ENCODE peak calls at places on chromosome 17, in four cellular contexts. One of them, this sample, is unnamed.

GRCh38 chr17:82957961-82958491 is 118.2 kb upstream of the ZNF750 start:
- DNase-seq in IMR-90: no peak
- DNase-seq in uterus: no peak
- DNase-seq in suprapubic skin: peak; percentile 69
- DNase-seq in this sample: peak; percentile 53

GRCh38 chr17:7207120-7208001 is 12.3 kb downstream of the DLG4 start:
- DNase-seq in IMR-90: peak; percentile 33
- DNase-seq in uterus: peak; percentile 77
- DNase-seq in suprapubic skin: no peak
- DNase-seq in this sample: no peak

GRCh38 chr17:57600092-57600491 is 145.0 kb downstream of the CCDC182 start:
- DNase-seq in IMR-90: no peak
- DNase-seq in uterus: no peak
- DNase-seq in suprapubic skin: no peak
- DNase-seq in this sample: no peak

GRCh38 chr17:29607557-29608195 is 14.7 kb downstream of the ANKRD13B start:
- DNase-seq in IMR-90: no peak
- DNase-seq in uterus: no peak
- DNase-seq in suprapubic skin: no peak
- DNase-seq in this sample: peak; percentile 43

GRCh38 chr17:3905017-3905486 is 11.2 kb downstream of the P2RX1 start:
- DNase-seq in IMR-90: no peak
- DNase-seq in uterus: no peak
- DNase-seq in suprapubic skin: no peak
- DNase-seq in this sample: no peak

GRCh38 chr17:33922971-33923370 is 332.1 kb upstream of the CCL2 start:
- DNase-seq in IMR-90: no peak
- DNase-seq in uterus: no peak
- DNase-seq in suprapubic skin: no peak
- DNase-seq in this sample: no peak

GRCh38 chr17:78966906-78967600 is 12.7 kb downstream of the LGALS3BP start:
- DNase-seq in IMR-90: no peak
- DNase-seq in uterus: no peak
- DNase-seq in suprapubic skin: no peak
- DNase-seq in this sample: no peak

GRCh38 chr17:29838961-29839360 is 91.1 kb downstream of the SSH2 start:
- DNase-seq in IMR-90: peak; percentile 44
- DNase-seq in uterus: no peak
- DNase-seq in suprapubic skin: no peak
- DNase-seq in this sample: no peak

GRCh38 chr17:48484850-48485249 is 46.0 kb downstream of the HOXB1 start:
- DNase-seq in IMR-90: peak; percentile 77
- DNase-seq in uterus: no peak
- DNase-seq in suprapubic skin: no peak
- DNase-seq in this sample: no peak

GRCh38 chr17:7940743-7941142 is 8.7 kb downstream of the CNTROB start:
- DNase-seq in IMR-90: no peak
- DNase-seq in uterus: no peak
- DNase-seq in suprapubic skin: no peak
- DNase-seq in this sample: no peak

GRCh38 chr17:40020146-40020545 is 4.9 kb downstream of the CSF3 start:
- DNase-seq in IMR-90: no peak
- DNase-seq in uterus: no peak
- DNase-seq in suprapubic skin: no peak
- DNase-seq in this sample: no peak
- H3K36me3 ChIP-seq in IMR-90: peaks cover 21% of the 10 kb centered on the region
- H3K36me3 ChIP-seq in uterus: no peaks in the 10 kb centered on the region
- H3K36me3 ChIP-seq in suprapubic skin: peaks cover 52% of the 10 kb centered on the region
- H3K36me3 ChIP-seq in this sample: no peaks in the 10 kb centered on the region

GRCh38 chr17:2370211-2370589 is 30.7 kb downstream of the MNT start:
- DNase-seq in IMR-90: no peak
- DNase-seq in uterus: no peak
- DNase-seq in suprapubic skin: no peak
- DNase-seq in this sample: no peak
- H3K27ac ChIP-seq in IMR-90: no peak overlapping the region
- H3K27ac ChIP-seq in uterus: no peak overlapping the region
- H3K27ac ChIP-seq in suprapubic skin: no peak overlapping the region
- H3K27ac ChIP-seq in this sample: no peak overlapping the region

DNA sequence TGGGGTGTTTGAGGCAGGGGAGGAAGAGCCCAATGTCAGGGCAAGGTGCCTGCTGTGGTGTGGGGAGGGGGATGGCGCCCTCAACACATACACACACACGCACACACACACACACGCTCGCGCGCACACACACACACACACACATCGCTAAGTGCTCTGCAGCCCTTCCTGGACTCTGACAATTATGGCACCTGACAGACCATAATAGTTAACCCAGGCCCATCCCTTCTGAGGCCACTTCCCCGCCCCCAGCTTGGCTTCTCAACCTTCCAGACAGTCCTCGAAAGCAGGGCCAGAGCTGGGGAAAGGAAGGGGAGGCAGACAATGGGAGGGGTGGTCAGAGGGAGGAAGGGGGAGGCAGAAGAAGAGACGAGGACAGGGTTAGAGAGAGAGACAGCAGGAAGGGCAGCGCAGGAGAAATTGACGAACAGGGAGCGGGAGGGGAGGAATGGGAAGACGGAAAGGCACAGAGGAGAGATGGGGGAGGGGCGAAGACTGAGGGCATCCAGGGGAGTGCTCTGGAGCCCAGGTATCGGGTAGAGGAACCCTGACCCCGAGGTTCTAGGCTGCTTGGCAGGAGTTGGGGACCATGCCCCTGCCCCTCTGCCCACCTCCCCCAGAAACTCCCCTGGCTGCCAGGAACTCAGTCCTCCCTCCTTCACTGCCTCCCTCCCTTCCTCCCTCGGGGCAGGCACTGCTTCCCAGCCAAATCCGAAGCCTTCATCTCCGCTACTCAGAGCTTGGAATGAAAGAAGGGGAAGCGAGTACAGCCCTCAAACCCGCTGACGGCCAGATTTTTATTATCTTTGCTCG is 4.0 kb downstream of the SRCIN1 start:
- DNase-seq in IMR-90: no peak
- DNase-seq in uterus: no peak
- DNase-seq in suprapubic skin: no peak
- DNase-seq in this sample: no peak
- TF ChIP-seq POLR2A in IMR-90: no peak
- TF ChIP-seq POLR2A in uterus: no peak
- TF ChIP-seq POLR2A in suprapubic skin: no peak
- TF ChIP-seq POLR2A in this sample: no peak

DNA sequence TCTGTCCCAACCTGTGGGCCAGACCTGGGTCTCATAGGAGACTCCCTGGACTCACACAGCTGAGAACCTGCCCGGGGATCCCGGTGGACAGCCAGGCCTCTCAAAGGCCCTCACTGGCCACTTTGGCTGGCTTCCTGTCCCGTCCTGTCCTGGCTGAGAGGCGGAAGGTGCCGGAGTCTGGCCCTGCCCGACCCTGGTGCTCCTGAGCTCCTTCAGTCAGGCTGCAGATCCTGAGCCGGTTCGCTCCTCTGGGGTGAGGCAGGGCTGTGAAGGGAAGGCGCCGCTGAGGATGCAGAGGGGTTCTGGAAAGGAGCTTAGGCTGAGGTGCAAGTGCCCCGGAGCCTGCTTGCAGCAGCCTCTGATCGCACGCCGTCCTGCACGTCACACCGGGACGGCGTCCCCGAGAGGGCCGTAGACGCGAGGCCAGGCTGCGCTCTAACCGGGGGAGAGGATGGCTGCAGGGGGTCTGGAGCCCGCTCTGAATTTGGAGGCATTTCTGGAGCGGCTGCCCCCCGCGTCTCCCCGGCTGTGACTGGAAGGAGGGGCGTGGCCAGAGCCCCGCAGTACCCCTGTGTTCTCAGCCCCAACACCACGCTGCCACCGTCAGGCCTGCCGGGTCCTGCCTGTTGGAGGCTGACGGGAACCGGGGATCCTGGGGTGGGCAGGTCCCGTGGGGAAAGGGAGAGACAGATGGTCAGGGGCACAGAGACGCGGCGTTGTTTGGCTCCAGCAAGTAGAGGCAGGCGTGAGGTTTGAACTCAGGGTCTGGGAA is 4.1 kb downstream of the HGS start:
- DNase-seq in IMR-90: no peak
- DNase-seq in uterus: no peak
- DNase-seq in suprapubic skin: no peak
- DNase-seq in this sample: no peak
- H3K36me3 ChIP-seq in IMR-90: peaks cover 68% of the 10 kb centered on the region
- H3K36me3 ChIP-seq in uterus: no peaks in the 10 kb centered on the region
- H3K36me3 ChIP-seq in suprapubic skin: peaks cover 72% of the 10 kb centered on the region
- H3K36me3 ChIP-seq in this sample: peaks cover 23% of the 10 kb centered on the region

DNA sequence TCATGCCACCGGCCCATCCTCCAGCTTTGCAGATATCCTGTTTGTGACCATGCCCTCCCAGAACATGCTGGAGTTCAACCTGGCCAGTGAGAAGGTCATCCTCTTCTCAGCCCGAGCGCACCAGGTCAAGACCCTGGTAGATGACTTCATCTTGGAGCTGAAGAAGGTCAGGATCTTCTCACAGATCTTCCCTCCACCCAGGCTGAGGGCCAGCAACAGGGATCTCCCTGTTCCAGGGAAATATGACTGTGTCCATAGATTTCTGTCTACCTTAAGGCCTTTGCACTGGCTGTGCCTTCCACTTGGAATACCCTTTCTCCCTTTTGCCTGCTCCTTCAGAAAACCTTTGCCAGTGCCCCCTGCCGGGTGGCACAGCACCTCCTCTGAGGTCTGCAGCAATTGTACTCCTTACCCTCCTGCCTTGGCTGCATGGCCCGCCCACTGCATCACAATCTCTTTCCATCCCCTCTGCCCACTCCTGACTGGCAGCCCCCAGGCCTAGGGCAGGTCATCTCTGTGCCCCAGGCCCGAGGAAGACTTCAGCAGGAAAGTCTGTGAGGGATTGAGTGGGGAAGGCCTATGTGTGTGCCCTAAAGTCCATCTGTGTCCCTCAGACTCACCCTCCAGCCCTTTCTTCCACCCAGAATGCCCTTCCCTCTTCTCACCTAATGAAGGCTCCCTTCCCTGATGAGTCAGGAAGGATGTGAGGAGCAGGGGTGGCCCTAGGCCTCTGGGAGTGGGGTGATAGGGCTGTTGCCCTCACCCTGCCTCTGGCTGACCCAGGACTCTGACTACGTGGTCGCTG is 27.3 kb upstream of the ALKBH5 start:
- DNase-seq in IMR-90: no peak
- DNase-seq in uterus: peak; percentile 41
- DNase-seq in suprapubic skin: no peak
- DNase-seq in this sample: no peak
- H3K27ac ChIP-seq in IMR-90: no peak overlapping the region
- H3K27ac ChIP-seq in uterus: peak overlapping the region; percentile 79
- H3K27ac ChIP-seq in suprapubic skin: no peak overlapping the region
- H3K27ac ChIP-seq in this sample: no peak overlapping the region

This sample was measured in right lobe of liver.